ENCODE peak calls at places on chromosomes 6 and 20, in six cellular contexts. One of them, this sample, is unnamed.

GRCh38 chr20:5362771-5363170 is 46.0 kb upstream of the PROKR2 start:
- DNase-seq in AG20443: no peak
- DNase-seq in RPMI7951: no peak
- DNase-seq in retina: no peak
- DNase-seq in fibroblast of pulmonary artery: no peak
- DNase-seq in activated CD4-positive, alpha-beta T cell treated with anti-CD3 and anti-CD28 coated beads, Interleukin-2, amount 10 ng/mL, durations not matched to agents 7 days and 5 days: no peak
- DNase-seq in this sample: no peak

GRCh38 chr20:25269057-25269832 is 21.4 kb downstream of the PYGB start:
- DNase-seq in AG20443: no peak
- DNase-seq in RPMI7951: no peak
- DNase-seq in retina: no peak
- DNase-seq in fibroblast of pulmonary artery: no peak
- DNase-seq in activated CD4-positive, alpha-beta T cell treated with anti-CD3 and anti-CD28 coated beads, Interleukin-2, amount 10 ng/mL, durations not matched to agents 7 days and 5 days: no peak
- DNase-seq in this sample: no peak

GRCh38 chr20:51565741-51566140 is 23.2 kb upstream of the NFATC2 start:
- DNase-seq in AG20443: peak; percentile 68
- DNase-seq in RPMI7951: peak; percentile 84
- DNase-seq in retina: no peak
- DNase-seq in fibroblast of pulmonary artery: no peak
- DNase-seq in activated CD4-positive, alpha-beta T cell treated with anti-CD3 and anti-CD28 coated beads, Interleukin-2, amount 10 ng/mL, durations not matched to agents 7 days and 5 days: no peak
- DNase-seq in this sample: no peak

GRCh38 chr6:107879912-107880311 is 55.8 kb upstream of the SCML4 start:
- DNase-seq in AG20443: no peak
- DNase-seq in RPMI7951: no peak
- DNase-seq in retina: no peak
- DNase-seq in fibroblast of pulmonary artery: no peak
- DNase-seq in activated CD4-positive, alpha-beta T cell treated with anti-CD3 and anti-CD28 coated beads, Interleukin-2, amount 10 ng/mL, durations not matched to agents 7 days and 5 days: no peak
- DNase-seq in this sample: no peak

GRCh38 chr6:40585661-40586269 is 1.4 kb downstream of the LRFN2 start:
- DNase-seq in AG20443: no peak
- DNase-seq in RPMI7951: no peak
- DNase-seq in retina: peak; percentile 69
- DNase-seq in fibroblast of pulmonary artery: no peak
- DNase-seq in activated CD4-positive, alpha-beta T cell treated with anti-CD3 and anti-CD28 coated beads, Interleukin-2, amount 10 ng/mL, durations not matched to agents 7 days and 5 days: no peak
- DNase-seq in this sample: peak; percentile 11

GRCh38 chr6:148590881-148591280 is 155.9 kb upstream of the UST start:
- DNase-seq in AG20443: no peak
- DNase-seq in RPMI7951: peak; percentile 64
- DNase-seq in retina: no peak
- DNase-seq in fibroblast of pulmonary artery: no peak
- DNase-seq in activated CD4-positive, alpha-beta T cell treated with anti-CD3 and anti-CD28 coated beads, Interleukin-2, amount 10 ng/mL, durations not matched to agents 7 days and 5 days: no peak
- DNase-seq in this sample: no peak

GRCh38 chr6:120558294-120558693 is 776.0 kb downstream of the TBC1D32 start:
- DNase-seq in AG20443: no peak
- DNase-seq in RPMI7951: no peak
- DNase-seq in retina: no peak
- DNase-seq in fibroblast of pulmonary artery: no peak
- DNase-seq in activated CD4-positive, alpha-beta T cell treated with anti-CD3 and anti-CD28 coated beads, Interleukin-2, amount 10 ng/mL, durations not matched to agents 7 days and 5 days: no peak
- DNase-seq in this sample: no peak

GRCh38 chr6:75234126-75234865 is 9.3 kb downstream of the COX7A2 start:
- DNase-seq in AG20443: no peak
- DNase-seq in RPMI7951: no peak
- DNase-seq in retina: no peak
- DNase-seq in fibroblast of pulmonary artery: no peak
- DNase-seq in activated CD4-positive, alpha-beta T cell treated with anti-CD3 and anti-CD28 coated beads, Interleukin-2, amount 10 ng/mL, durations not matched to agents 7 days and 5 days: no peak
- DNase-seq in this sample: no peak

GRCh38 chr6:49072146-49072545 is 390.9 kb downstream of the MMUT start:
- DNase-seq in AG20443: no peak
- DNase-seq in RPMI7951: peak; percentile 43
- DNase-seq in retina: no peak
- DNase-seq in fibroblast of pulmonary artery: peak; percentile 1
- DNase-seq in activated CD4-positive, alpha-beta T cell treated with anti-CD3 and anti-CD28 coated beads, Interleukin-2, amount 10 ng/mL, durations not matched to agents 7 days and 5 days: no peak
- DNase-seq in this sample: no peak

GRCh38 chr20:57896017-57896416 is 186.2 kb upstream of the PMEPA1 start:
- DNase-seq in AG20443: no peak
- DNase-seq in RPMI7951: no peak
- DNase-seq in retina: no peak
- DNase-seq in fibroblast of pulmonary artery: no peak
- DNase-seq in activated CD4-positive, alpha-beta T cell treated with anti-CD3 and anti-CD28 coated beads, Interleukin-2, amount 10 ng/mL, durations not matched to agents 7 days and 5 days: no peak
- DNase-seq in this sample: no peak

GRCh38 chr6:14713008-14713452 is 532.8 kb upstream of the JARID2 start:
- DNase-seq in AG20443: peak; percentile 92
- DNase-seq in RPMI7951: peak; percentile 100
- DNase-seq in retina: peak; percentile 31
- DNase-seq in fibroblast of pulmonary artery: peak; percentile 80
- DNase-seq in activated CD4-positive, alpha-beta T cell treated with anti-CD3 and anti-CD28 coated beads, Interleukin-2, amount 10 ng/mL, durations not matched to agents 7 days and 5 days: no peak
- DNase-seq in this sample: no peak

GRCh38 chr6:23457321-23457720 is 668.7 kb upstream of the NRSN1 start:
- DNase-seq in AG20443: no peak
- DNase-seq in RPMI7951: no peak
- DNase-seq in retina: no peak
- DNase-seq in fibroblast of pulmonary artery: no peak
- DNase-seq in activated CD4-positive, alpha-beta T cell treated with anti-CD3 and anti-CD28 coated beads, Interleukin-2, amount 10 ng/mL, durations not matched to agents 7 days and 5 days: no peak
- DNase-seq in this sample: no peak

GRCh38 chr6:35771343-35771627 is 5.1 kb upstream of the CLPSL2 start:
- DNase-seq in AG20443: no peak
- DNase-seq in RPMI7951: no peak
- DNase-seq in retina: no peak
- DNase-seq in fibroblast of pulmonary artery: no peak
- DNase-seq in activated CD4-positive, alpha-beta T cell treated with anti-CD3 and anti-CD28 coated beads, Interleukin-2, amount 10 ng/mL, durations not matched to agents 7 days and 5 days: no peak
- DNase-seq in this sample: no peak

GRCh38 chr6:170083236-170084051 is 207.4 kb downstream of the DLL1 start:
- DNase-seq in AG20443: no peak
- DNase-seq in RPMI7951: no peak
- DNase-seq in retina: peak; percentile 20
- DNase-seq in fibroblast of pulmonary artery: no peak
- DNase-seq in activated CD4-positive, alpha-beta T cell treated with anti-CD3 and anti-CD28 coated beads, Interleukin-2, amount 10 ng/mL, durations not matched to agents 7 days and 5 days: no peak
- DNase-seq in this sample: no peak

GRCh38 chr6:169556758-169557505 is 144.9 kb downstream of the WDR27 start:
- DNase-seq in AG20443: no peak
- DNase-seq in RPMI7951: no peak
- DNase-seq in retina: no peak
- DNase-seq in fibroblast of pulmonary artery: no peak
- DNase-seq in activated CD4-positive, alpha-beta T cell treated with anti-CD3 and anti-CD28 coated beads, Interleukin-2, amount 10 ng/mL, durations not matched to agents 7 days and 5 days: peak; percentile 64
- DNase-seq in this sample: no peak

GRCh38 chr6:57305112-57305511 is 12.3 kb upstream of the PRIM2 start:
- DNase-seq in AG20443: peak; percentile 12
- DNase-seq in RPMI7951: no peak
- DNase-seq in retina: no peak
- DNase-seq in fibroblast of pulmonary artery: no peak
- DNase-seq in activated CD4-positive, alpha-beta T cell treated with anti-CD3 and anti-CD28 coated beads, Interleukin-2, amount 10 ng/mL, durations not matched to agents 7 days and 5 days: no peak
- DNase-seq in this sample: peak; percentile 66

GRCh38 chr6:98957440-98957839 is 9.7 kb upstream of the FBXL4 start:
- DNase-seq in AG20443: peak; percentile 50
- DNase-seq in RPMI7951: peak; percentile 93
- DNase-seq in retina: no peak
- DNase-seq in fibroblast of pulmonary artery: peak; percentile 30
- DNase-seq in activated CD4-positive, alpha-beta T cell treated with anti-CD3 and anti-CD28 coated beads, Interleukin-2, amount 10 ng/mL, durations not matched to agents 7 days and 5 days: no peak
- DNase-seq in this sample: no peak

GRCh38 chr20:30912006-30912660 is 345.3 kb upstream of the DEFB115 start:
- DNase-seq in AG20443: peak; percentile 8
- DNase-seq in RPMI7951: peak; percentile 47
- DNase-seq in retina: peak; percentile 38
- DNase-seq in fibroblast of pulmonary artery: peak; percentile 14
- DNase-seq in activated CD4-positive, alpha-beta T cell treated with anti-CD3 and anti-CD28 coated beads, Interleukin-2, amount 10 ng/mL, durations not matched to agents 7 days and 5 days: no peak
- DNase-seq in this sample: no peak

GRCh38 chr20:34090645-34091044 is 21.4 kb downstream of the EIF2S2 start:
- DNase-seq in AG20443: no peak
- DNase-seq in RPMI7951: no peak
- DNase-seq in retina: no peak
- DNase-seq in fibroblast of pulmonary artery: no peak
- DNase-seq in activated CD4-positive, alpha-beta T cell treated with anti-CD3 and anti-CD28 coated beads, Interleukin-2, amount 10 ng/mL, durations not matched to agents 7 days and 5 days: no peak
- DNase-seq in this sample: no peak

GRCh38 chr6:166156942-166157341 is 10.7 kb downstream of the TBXT start:
- DNase-seq in AG20443: no peak
- DNase-seq in RPMI7951: peak; percentile 32
- DNase-seq in retina: peak; percentile 7
- DNase-seq in fibroblast of pulmonary artery: peak; percentile 29
- DNase-seq in activated CD4-positive, alpha-beta T cell treated with anti-CD3 and anti-CD28 coated beads, Interleukin-2, amount 10 ng/mL, durations not matched to agents 7 days and 5 days: no peak
- DNase-seq in this sample: no peak

GRCh38 chr20:51542033-51542893 is at the start of gene NFATC2:
- DNase-seq in AG20443: no peak
- DNase-seq in RPMI7951: no peak
- DNase-seq in retina: peak; percentile 23
- DNase-seq in fibroblast of pulmonary artery: no peak
- DNase-seq in activated CD4-positive, alpha-beta T cell treated with anti-CD3 and anti-CD28 coated beads, Interleukin-2, amount 10 ng/mL, durations not matched to agents 7 days and 5 days: peak; percentile 54
- DNase-seq in this sample: no peak

GRCh38 chr20:50534567-50534966 is 24.4 kb downstream of the PTPN1 start:
- DNase-seq in AG20443: peak; percentile 25
- DNase-seq in RPMI7951: peak; percentile 68
- DNase-seq in retina: no peak
- DNase-seq in fibroblast of pulmonary artery: peak; percentile 87
- DNase-seq in activated CD4-positive, alpha-beta T cell treated with anti-CD3 and anti-CD28 coated beads, Interleukin-2, amount 10 ng/mL, durations not matched to agents 7 days and 5 days: no peak
- DNase-seq in this sample: no peak

GRCh38 chr6:22892452-22892851 is 323.1 kb downstream of the HDGFL1 start:
- DNase-seq in AG20443: peak; percentile 86
- DNase-seq in RPMI7951: peak; percentile 84
- DNase-seq in retina: no peak
- DNase-seq in fibroblast of pulmonary artery: peak; percentile 98
- DNase-seq in activated CD4-positive, alpha-beta T cell treated with anti-CD3 and anti-CD28 coated beads, Interleukin-2, amount 10 ng/mL, durations not matched to agents 7 days and 5 days: no peak
- DNase-seq in this sample: no peak

GRCh38 chr6:110815260-110816109 is at the start of gene CDK19:
- DNase-seq in AG20443: peak; percentile 97
- DNase-seq in RPMI7951: peak; percentile 99
- DNase-seq in retina: peak; percentile 99
- DNase-seq in fibroblast of pulmonary artery: peak; percentile 98
- DNase-seq in activated CD4-positive, alpha-beta T cell treated with anti-CD3 and anti-CD28 coated beads, Interleukin-2, amount 10 ng/mL, durations not matched to agents 7 days and 5 days: peak; percentile 99
- DNase-seq in this sample: peak; percentile 99

GRCh38 chr20:63079971-63080370 is 73.2 kb upstream of the BHLHE23 start:
- DNase-seq in AG20443: no peak
- DNase-seq in RPMI7951: no peak
- DNase-seq in retina: no peak
- DNase-seq in fibroblast of pulmonary artery: no peak
- DNase-seq in activated CD4-positive, alpha-beta T cell treated with anti-CD3 and anti-CD28 coated beads, Interleukin-2, amount 10 ng/mL, durations not matched to agents 7 days and 5 days: no peak
- DNase-seq in this sample: no peak

GRCh38 chr20:59291740-59292139 is 8.7 kb upstream of the EDN3 start:
- DNase-seq in AG20443: no peak
- DNase-seq in RPMI7951: no peak
- DNase-seq in retina: no peak
- DNase-seq in fibroblast of pulmonary artery: no peak
- DNase-seq in activated CD4-positive, alpha-beta T cell treated with anti-CD3 and anti-CD28 coated beads, Interleukin-2, amount 10 ng/mL, durations not matched to agents 7 days and 5 days: no peak
- DNase-seq in this sample: no peak

GRCh38 chr6:39915866-39916265 is 18.4 kb downstream of the MOCS1 start:
- DNase-seq in AG20443: no peak
- DNase-seq in RPMI7951: no peak
- DNase-seq in retina: no peak
- DNase-seq in fibroblast of pulmonary artery: no peak
- DNase-seq in activated CD4-positive, alpha-beta T cell treated with anti-CD3 and anti-CD28 coated beads, Interleukin-2, amount 10 ng/mL, durations not matched to agents 7 days and 5 days: no peak
- DNase-seq in this sample: no peak

GRCh38 chr6:41266555-41266954 is 19.9 kb downstream of the TREM1 start:
- DNase-seq in AG20443: no peak
- DNase-seq in RPMI7951: no peak
- DNase-seq in retina: no peak
- DNase-seq in fibroblast of pulmonary artery: no peak
- DNase-seq in activated CD4-positive, alpha-beta T cell treated with anti-CD3 and anti-CD28 coated beads, Interleukin-2, amount 10 ng/mL, durations not matched to agents 7 days and 5 days: no peak
- DNase-seq in this sample: no peak

GRCh38 chr6:148464319-148465010 is 121.8 kb downstream of the SASH1 start:
- DNase-seq in AG20443: peak; percentile 71
- DNase-seq in RPMI7951: peak; percentile 69
- DNase-seq in retina: peak; percentile 79
- DNase-seq in fibroblast of pulmonary artery: peak; percentile 87
- DNase-seq in activated CD4-positive, alpha-beta T cell treated with anti-CD3 and anti-CD28 coated beads, Interleukin-2, amount 10 ng/mL, durations not matched to agents 7 days and 5 days: peak; percentile 58
- DNase-seq in this sample: peak; percentile 24

GRCh38 chr20:25248501-25249172 is 752 bp downstream of the PYGB start:
- DNase-seq in AG20443: peak; percentile 72
- DNase-seq in RPMI7951: peak; percentile 65
- DNase-seq in retina: peak; percentile 76
- DNase-seq in fibroblast of pulmonary artery: peak; percentile 53
- DNase-seq in activated CD4-positive, alpha-beta T cell treated with anti-CD3 and anti-CD28 coated beads, Interleukin-2, amount 10 ng/mL, durations not matched to agents 7 days and 5 days: no peak
- DNase-seq in this sample: peak; percentile 41

GRCh38 chr6:107290491-107290890 is 168.9 kb downstream of the PDSS2 start:
- DNase-seq in AG20443: no peak
- DNase-seq in RPMI7951: peak; percentile 66
- DNase-seq in retina: no peak
- DNase-seq in fibroblast of pulmonary artery: no peak
- DNase-seq in activated CD4-positive, alpha-beta T cell treated with anti-CD3 and anti-CD28 coated beads, Interleukin-2, amount 10 ng/mL, durations not matched to agents 7 days and 5 days: no peak
- DNase-seq in this sample: no peak

GRCh38 chr6:107122748-107123147 is 7.4 kb upstream of the BEND3 start:
- DNase-seq in AG20443: no peak
- DNase-seq in RPMI7951: no peak
- DNase-seq in retina: no peak
- DNase-seq in fibroblast of pulmonary artery: no peak
- DNase-seq in activated CD4-positive, alpha-beta T cell treated with anti-CD3 and anti-CD28 coated beads, Interleukin-2, amount 10 ng/mL, durations not matched to agents 7 days and 5 days: no peak
- DNase-seq in this sample: no peak

GRCh38 chr6:136721467-136721866 is 70.8 kb downstream of the MAP3K5 start:
- DNase-seq in AG20443: no peak
- DNase-seq in RPMI7951: no peak
- DNase-seq in retina: no peak
- DNase-seq in fibroblast of pulmonary artery: no peak
- DNase-seq in activated CD4-positive, alpha-beta T cell treated with anti-CD3 and anti-CD28 coated beads, Interleukin-2, amount 10 ng/mL, durations not matched to agents 7 days and 5 days: no peak
- DNase-seq in this sample: no peak

GRCh38 chr6:13375360-13375878 is 47.1 kb upstream of the TBC1D7 start:
- DNase-seq in AG20443: no peak
- DNase-seq in RPMI7951: peak; percentile 47
- DNase-seq in retina: no peak
- DNase-seq in fibroblast of pulmonary artery: no peak
- DNase-seq in activated CD4-positive, alpha-beta T cell treated with anti-CD3 and anti-CD28 coated beads, Interleukin-2, amount 10 ng/mL, durations not matched to agents 7 days and 5 days: no peak
- DNase-seq in this sample: no peak

GRCh38 chr6:146123611-146124010 is 94.7 kb downstream of the GRM1 start:
- DNase-seq in AG20443: no peak
- DNase-seq in RPMI7951: no peak
- DNase-seq in retina: no peak
- DNase-seq in fibroblast of pulmonary artery: no peak
- DNase-seq in activated CD4-positive, alpha-beta T cell treated with anti-CD3 and anti-CD28 coated beads, Interleukin-2, amount 10 ng/mL, durations not matched to agents 7 days and 5 days: no peak
- DNase-seq in this sample: no peak

GRCh38 chr20:16405254-16405653 is 168.0 kb downstream of the KIF16B start:
- DNase-seq in AG20443: no peak
- DNase-seq in RPMI7951: no peak
- DNase-seq in retina: no peak
- DNase-seq in fibroblast of pulmonary artery: no peak
- DNase-seq in activated CD4-positive, alpha-beta T cell treated with anti-CD3 and anti-CD28 coated beads, Interleukin-2, amount 10 ng/mL, durations not matched to agents 7 days and 5 days: no peak
- DNase-seq in this sample: no peak

GRCh38 chr6:56851541-56852248 is 103.2 kb upstream of the BEND6 start:
- DNase-seq in AG20443: peak; percentile 80
- DNase-seq in RPMI7951: peak; percentile 76
- DNase-seq in retina: peak; percentile 87
- DNase-seq in fibroblast of pulmonary artery: peak; percentile 91
- DNase-seq in activated CD4-positive, alpha-beta T cell treated with anti-CD3 and anti-CD28 coated beads, Interleukin-2, amount 10 ng/mL, durations not matched to agents 7 days and 5 days: peak; percentile 55
- DNase-seq in this sample: peak; percentile 86

GRCh38 chr20:41275181-41275793 is 42.2 kb downstream of the ZHX3 start:
- DNase-seq in AG20443: peak; percentile 83
- DNase-seq in RPMI7951: peak; percentile 64
- DNase-seq in retina: no peak
- DNase-seq in fibroblast of pulmonary artery: peak; percentile 29
- DNase-seq in activated CD4-positive, alpha-beta T cell treated with anti-CD3 and anti-CD28 coated beads, Interleukin-2, amount 10 ng/mL, durations not matched to agents 7 days and 5 days: no peak
- DNase-seq in this sample: no peak

GRCh38 chr6:151098166-151098565 is 141.6 kb upstream of the AKAP12 start:
- DNase-seq in AG20443: no peak
- DNase-seq in RPMI7951: no peak
- DNase-seq in retina: no peak
- DNase-seq in fibroblast of pulmonary artery: no peak
- DNase-seq in activated CD4-positive, alpha-beta T cell treated with anti-CD3 and anti-CD28 coated beads, Interleukin-2, amount 10 ng/mL, durations not matched to agents 7 days and 5 days: peak; percentile 7
- DNase-seq in this sample: no peak

This sample was measured in SK-N-DZ.